ENCODE peak calls at places on chromosomes 2 and 18, in seven cellular contexts. A, Y, L, S, X, E and P are unnamed samples.

GRCh38 chr2:72326759-72327158 is 179.1 kb upstream of the CYP26B1 start:
- DNase-seq in A (no peak), Y (no peak), L (no peak), S (no peak), X (no peak), E (no peak), P (no peak)

GRCh38 chr18:54805571-54806334 is 22.5 kb upstream of the RAB27B start:
- DNase-seq in A (no peak), Y (peak), L (no peak), S (no peak), X (peak), E (no peak), P (no peak)

GRCh38 chr2:16818203-16818556 is 152.5 kb upstream of the CYRIA start:
- DNase-seq in A (no peak), Y (no peak), L (no peak), S (no peak), X (no peak), E (no peak), P (no peak)

GRCh38 chr2:178301595-178302324 is 107.4 kb downstream of the OSBPL6 start:
- DNase-seq in A (no peak), Y (no peak), L (no peak), S (no peak), X (no peak), E (no peak), P (no peak)

GRCh38 chr2:120546077-120546864 is 189.4 kb upstream of the GLI2 start:
- DNase-seq in A (no peak), Y (no peak), L (no peak), S (peak), X (peak), E (peak), P (no peak)

GRCh38 chr18:24181806-24182205 is 42.9 kb downstream of the CABYR start:
- DNase-seq in A (no peak), Y (no peak), L (no peak), S (no peak), X (no peak), E (no peak), P (no peak)

GRCh38 chr2:74708296-74708695 is 54.2 kb downstream of the SEMA4F start:
- DNase-seq in A (no peak), Y (no peak), L (no peak), S (peak), X (no peak), E (no peak), P (no peak)

GRCh38 chr18:32770651-32771168 is 2.1 kb downstream of the KLHL14 start:
- DNase-seq in A (no peak), Y (no peak), L (no peak), S (no peak), X (no peak), E (no peak), P (peak)

GRCh38 chr2:16069933-16070647 is 129.7 kb downstream of the MYCN start:
- DNase-seq in A (no peak), Y (no peak), L (no peak), S (no peak), X (no peak), E (no peak), P (no peak)

GRCh38 chr2:165725421-165725820 is 68.6 kb downstream of the GALNT3 start:
- DNase-seq in A (no peak), Y (no peak), L (no peak), S (no peak), X (peak), E (no peak), P (no peak)

GRCh38 chr2:143128681-143129580 is at the start of gene ARHGAP15:
- DNase-seq in A (no peak), Y (no peak), L (peak), S (peak), X (no peak), E (no peak), P (peak)

GRCh38 chr2:156088598-156088997 is 243.9 kb downstream of the NR4A2 start:
- DNase-seq in A (no peak), Y (peak), L (no peak), S (no peak), X (no peak), E (no peak), P (no peak)

GRCh38 chr2:3498783-3499394 is 20.4 kb downstream of the ADI1 start:
- DNase-seq in A (no peak), Y (no peak), L (no peak), S (no peak), X (no peak), E (no peak), P (no peak)

GRCh38 chr2:209316141-209316540 is 107.7 kb upstream of the MAP2 start:
- DNase-seq in A (no peak), Y (no peak), L (no peak), S (no peak), X (no peak), E (no peak), P (no peak)

GRCh38 chr2:164757934-164758695 is 83.5 kb downstream of the COBLL1 start:
- DNase-seq in A (no peak), Y (peak), L (no peak), S (no peak), X (no peak), E (no peak), P (no peak)

GRCh38 chr2:37244017-37244416 is 12.6 kb downstream of the NDUFAF7 start:
- DNase-seq in A (no peak), Y (no peak), L (no peak), S (no peak), X (no peak), E (no peak), P (peak)

GRCh38 chr2:142716463-142717242 is 160.8 kb upstream of the KYNU start:
- DNase-seq in A (peak), Y (no peak), L (no peak), S (no peak), X (no peak), E (no peak), P (no peak)

GRCh38 chr2:102386867-102387541 is 31.4 kb downstream of the IL18R1 start:
- DNase-seq in A (no peak), Y (no peak), L (no peak), S (no peak), X (no peak), E (no peak), P (peak)

GRCh38 chr2:100409975-100410647 is 7.4 kb downstream of the CHST10 start:
- DNase-seq in A (no peak), Y (no peak), L (no peak), S (no peak), X (no peak), E (no peak), P (no peak)

GRCh38 chr2:45009928-45010705 is 865 bp upstream of the SIX2 start:
- DNase-seq in A (no peak), Y (peak), L (no peak), S (peak), X (no peak), E (peak), P (peak)

GRCh38 chr2:207531024-207531411 is 1.3 kb downstream of the CREB1 start:
- DNase-seq in A (no peak), Y (no peak), L (no peak), S (no peak), X (no peak), E (no peak), P (peak)

GRCh38 chr2:73175663-73176204 is 26.6 kb upstream of the NOTO start:
- DNase-seq in A (no peak), Y (no peak), L (peak), S (peak), X (no peak), E (peak), P (peak)

GRCh38 chr18:5604778-5605177 is 61.0 kb upstream of the EPB41L3 start:
- DNase-seq in A (no peak), Y (no peak), L (no peak), S (no peak), X (no peak), E (no peak), P (no peak)
- TF ChIP-seq CTCF in A (peak), Y (no peak), L (no peak), S (no peak), X (peak), E (no peak), P (no peak)

GRCh38 chr2:147420517-147420916 is 424.3 kb upstream of the ACVR2A start:
- DNase-seq in A (no peak), Y (no peak), L (no peak), S (no peak), X (no peak), E (no peak), P (no peak)
- TF ChIP-seq CTCF in A (peak), Y (no peak), L (no peak), S (no peak), X (no peak), E (no peak), P (no peak)

GRCh38 chr2:134783912-134784311 is 54.5 kb upstream of the ACMSD start:
- DNase-seq in A (no peak), Y (no peak), L (no peak), S (no peak), X (no peak), E (no peak), P (no peak)

GRCh38 chr2:134785659-134786058 is 52.8 kb upstream of the ACMSD start:
- DNase-seq in A (no peak), Y (no peak), L (no peak), S (no peak), X (no peak), E (no peak), P (no peak)

GRCh38 chr2:134780977-134781376 is 57.4 kb upstream of the ACMSD start:
- DNase-seq in A (no peak), Y (no peak), L (no peak), S (no peak), X (no peak), E (no peak), P (no peak)

GRCh38 chr2:134782107-134782506 is 56.3 kb upstream of the ACMSD start:
- DNase-seq in A (no peak), Y (no peak), L (no peak), S (no peak), X (no peak), E (no peak), P (no peak)

DNA sequence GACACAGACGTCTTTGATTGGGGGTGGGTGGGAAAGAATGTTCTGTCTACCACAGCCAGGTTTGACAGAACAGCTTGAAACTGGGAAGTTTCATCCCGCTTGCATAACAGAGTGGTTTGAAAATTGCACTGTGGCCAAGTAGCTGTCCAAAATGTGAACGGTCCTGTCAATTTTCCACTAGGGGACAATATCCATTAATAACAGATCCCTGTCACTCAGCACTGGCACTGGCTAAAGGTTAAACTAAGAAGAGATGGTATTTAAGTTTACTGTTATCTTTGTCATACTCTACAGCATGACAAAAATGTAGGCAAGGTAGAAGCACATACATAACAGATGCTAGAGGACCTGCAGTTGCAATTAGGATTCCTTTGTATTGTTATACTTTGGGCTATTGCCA is 55.6 kb upstream of the ACMSD start:
- DNase-seq in A (no peak), Y (no peak), L (no peak), S (no peak), X (no peak), E (no peak), P (peak)
- TF ChIP-seq CTCF in A (no peak), Y (no peak), L (peak), S (no peak), X (peak), E (no peak), P (peak)

GRCh38 chr2:42976400-42976799 is 184.0 kb upstream of the HAAO start:
- DNase-seq in A (no peak), Y (no peak), L (no peak), S (no peak), X (no peak), E (peak), P (no peak)

GRCh38 chr2:42974303-42974696 is 181.9 kb upstream of the HAAO start:
- DNase-seq in A (no peak), Y (no peak), L (no peak), S (no peak), X (no peak), E (no peak), P (no peak)

GRCh38 chr2:42974697-42975357 is 182.4 kb upstream of the HAAO start:
- DNase-seq in A (peak), Y (peak), L (peak), S (peak), X (no peak), E (peak), P (peak)

GRCh38 chr2:42973771-42974170 is 181.4 kb upstream of the HAAO start:
- DNase-seq in A (no peak), Y (no peak), L (no peak), S (no peak), X (no peak), E (no peak), P (no peak)

GRCh38 chr2:42975358-42975717 is 183.0 kb upstream of the HAAO start:
- DNase-seq in A (no peak), Y (no peak), L (no peak), S (no peak), X (no peak), E (peak), P (no peak)
- TF ChIP-seq CTCF in A (no peak), Y (peak), L (peak), S (peak), X (no peak), E (no peak), P (no peak)

GRCh38 chr2:99101697-99102096 is 39.8 kb upstream of the C2orf15 start:
- DNase-seq in A (no peak), Y (no peak), L (no peak), S (no peak), X (peak), E (no peak), P (no peak)
- TF ChIP-seq CTCF in A (no peak), Y (no peak), L (no peak), S (no peak), X (peak), E (no peak), P (no peak)

DNA sequence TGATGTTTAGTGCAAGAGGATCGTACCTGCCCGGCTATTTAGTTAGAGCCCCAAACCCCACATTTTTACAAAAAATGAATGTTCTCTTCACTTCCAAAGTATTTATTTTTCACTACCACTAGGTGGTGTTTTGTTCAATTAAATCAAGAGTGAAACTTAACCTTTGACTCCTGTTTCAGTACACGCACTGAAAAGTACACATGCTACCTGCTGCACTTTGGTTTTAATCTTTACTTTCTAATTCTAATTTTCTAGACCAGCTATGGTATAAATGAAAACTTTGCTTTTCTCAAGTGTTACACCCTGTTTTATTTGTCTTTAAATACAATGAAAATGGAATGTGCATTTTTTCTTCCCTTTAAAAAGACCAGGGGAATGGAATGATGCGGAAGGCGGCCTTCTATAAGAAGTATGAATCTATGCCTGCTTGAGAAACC is 31.4 kb upstream of the CHN1 start:
- DNase-seq in A (no peak), Y (peak), L (no peak), S (no peak), X (no peak), E (no peak), P (peak)
- TF ChIP-seq CTCF in A (peak), Y (peak), L (peak), S (peak), X (peak), E (peak), P (peak)

GRCh38 chr2:68827681-68828080 is 43.5 kb downstream of the BMP10 start:
- DNase-seq in A (no peak), Y (no peak), L (no peak), S (no peak), X (no peak), E (no peak), P (no peak)

GRCh38 chr2:68829764-68830163 is 41.4 kb downstream of the BMP10 start:
- DNase-seq in A (no peak), Y (no peak), L (no peak), S (no peak), X (no peak), E (no peak), P (no peak)

GRCh38 chr2:68831688-68832087 is 39.5 kb downstream of the BMP10 start:
- DNase-seq in A (no peak), Y (no peak), L (no peak), S (no peak), X (no peak), E (no peak), P (no peak)

GRCh38 chr2:68825891-68826290 is 45.3 kb downstream of the BMP10 start:
- DNase-seq in A (no peak), Y (no peak), L (no peak), S (no peak), X (no peak), E (no peak), P (no peak)

GRCh38 chr2:68828887-68829708 is 42.1 kb downstream of the BMP10 start:
- DNase-seq in A (no peak), Y (peak), L (peak), S (peak), X (peak), E (peak), P (no peak)
- TF ChIP-seq CTCF in A (no peak), Y (no peak), L (no peak), S (no peak), X (no peak), E (peak), P (no peak)

DNA sequence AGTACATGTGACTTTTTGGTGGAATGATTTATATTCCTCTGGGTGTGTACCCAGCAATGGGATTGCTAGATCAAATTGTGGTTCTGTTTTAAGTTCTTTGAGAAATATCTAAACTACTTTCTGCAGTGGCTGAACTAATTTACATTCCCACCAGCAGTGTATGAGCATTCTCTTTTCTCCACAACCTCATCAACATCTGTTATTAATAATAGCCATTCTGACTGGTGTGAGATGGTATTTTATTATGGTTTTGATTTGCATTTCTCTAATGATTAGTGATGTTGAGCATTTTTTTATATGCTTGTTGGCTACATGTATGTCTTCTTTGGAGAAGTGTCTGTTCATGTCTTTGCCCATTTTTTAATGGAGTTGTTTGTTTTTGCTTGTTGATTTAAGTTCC is 267.4 kb upstream of the NT5C1B start:
- DNase-seq in A (no peak), Y (no peak), L (no peak), S (no peak), X (no peak), E (no peak), P (no peak)
- TF ChIP-seq CTCF in A (no peak), Y (no peak), L (no peak), S (no peak), X (no peak), E (no peak), P (no peak)

GRCh38 chr18:25669741-25670140 is 317.8 kb upstream of the ZNF521 start:
- DNase-seq in A (no peak), Y (no peak), L (no peak), S (no peak), X (no peak), E (no peak), P (no peak)
- TF ChIP-seq CTCF in A (peak), Y (no peak), L (no peak), S (no peak), X (peak), E (peak), P (no peak)

GRCh38 chr2:152718047-152718908 is at the start of gene ARL6IP6:
- DNase-seq in A (peak), Y (peak), L (peak), S (peak), X (peak), E (peak), P (peak)

GRCh38 chr2:152716805-152717241 is 438 bp downstream of the PRPF40A start:
- DNase-seq in A (no peak), Y (peak), L (peak), S (no peak), X (no peak), E (peak), P (no peak)

GRCh38 chr2:152715854-152716428 is 1.3 kb downstream of the PRPF40A start:
- DNase-seq in A (peak), Y (peak), L (peak), S (no peak), X (no peak), E (no peak), P (no peak)

GRCh38 chr2:152718909-152719645 is 657 bp downstream of the ARL6IP6 start:
- DNase-seq in A (peak), Y (peak), L (no peak), S (peak), X (no peak), E (no peak), P (peak)

DNA sequence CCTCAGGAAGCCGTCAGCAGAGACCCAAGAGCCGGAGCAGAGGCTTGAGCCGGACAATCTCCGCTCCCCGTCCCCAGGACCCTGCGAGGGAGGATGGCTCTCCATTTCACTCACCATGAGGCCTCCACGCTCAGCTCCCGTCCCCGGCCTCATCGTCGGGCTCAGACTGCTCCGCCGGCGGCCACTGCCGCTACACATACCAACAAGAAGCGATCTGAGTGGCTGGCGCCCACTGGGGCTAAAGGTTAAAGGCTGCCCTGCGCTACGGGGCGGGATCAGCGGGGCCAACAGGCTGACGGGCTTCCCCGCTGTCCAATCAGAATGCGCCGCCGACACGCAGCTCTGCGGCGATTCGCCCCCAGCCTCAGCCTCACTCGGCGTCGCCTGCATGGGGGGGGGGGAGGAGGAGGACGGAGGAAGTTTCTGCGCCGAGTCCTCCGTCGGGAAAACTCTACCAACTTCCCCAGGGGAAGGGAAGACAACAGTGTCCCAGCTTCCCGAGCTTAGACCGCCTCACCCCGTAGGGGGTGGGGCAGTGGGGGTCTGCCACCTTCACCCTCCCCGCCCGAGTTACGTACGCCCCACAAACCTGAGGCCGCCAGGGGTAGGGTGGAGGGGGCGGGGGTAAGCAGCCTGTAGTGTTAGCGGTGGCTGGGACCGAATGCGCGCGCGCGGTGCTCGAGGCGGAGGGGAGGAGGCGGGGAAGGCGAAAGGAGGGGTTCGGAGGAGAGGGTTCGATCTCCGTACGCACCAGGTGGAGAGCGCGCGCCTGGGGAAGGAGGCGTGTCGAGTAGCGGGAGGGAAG is at the start of gene PRPF40A:
- DNase-seq in A (peak), Y (peak), L (peak), S (peak), X (peak), E (peak), P (peak)
- TF ChIP-seq CTCF in A (no peak), Y (no peak), L (no peak), S (no peak), X (no peak), E (no peak), P (no peak)